ENCODE peak calls at places on chromosomes 3 and 15, in ten cellular contexts. One of them, this sample, is unnamed.

GRCh38 chr3:57805674-57806073 is 49.6 kb downstream of the SLMAP start:
- DNase-seq in stimulated activated naive CD4-positive, alpha-beta T cell: no peak
- DNase-seq in neural progenitor cell: no peak
- DNase-seq in glutamatergic neuron: no peak
- DNase-seq in neuronal stem cell: no peak
- DNase-seq in astrocyte: peak; percentile 82
- DNase-seq in SHP77: no peak
- DNase-seq in NCI-H2029 treated with DMSO at 0.1 percent for 48 hours: no peak
- DNase-seq in T-helper 17 cell: no peak
- DNase-seq in activated T-helper 1 cell treated with anti-CD3 and anti-CD28 coated beads, Interleukin-2, amount 50 U/mL, for 16 hours: no peak
- DNase-seq in this sample: no peak

GRCh38 chr15:65896231-65896630 is 26.9 kb downstream of the RAB11A start:
- DNase-seq in glutamatergic neuron: no peak
- DNase-seq in stimulated activated naive CD4-positive, alpha-beta T cell: no peak
- DNase-seq in astrocyte: no peak
- DNase-seq in NCI-H2029 treated with DMSO at 0.1 percent for 48 hours: no peak
- DNase-seq in activated T-helper 1 cell treated with anti-CD3 and anti-CD28 coated beads, Interleukin-2, amount 50 U/mL, for 16 hours: no peak
- DNase-seq in T-helper 17 cell: no peak
- DNase-seq in neural progenitor cell: no peak
- DNase-seq in SHP77: no peak
- DNase-seq in neuronal stem cell: no peak
- DNase-seq in this sample: no peak

GRCh38 chr15:35023794-35024193 is 35.7 kb upstream of the ZNF770 start:
- DNase-seq in neuronal stem cell: no peak
- DNase-seq in astrocyte: no peak
- DNase-seq in stimulated activated naive CD4-positive, alpha-beta T cell: no peak
- DNase-seq in SHP77: no peak
- DNase-seq in activated T-helper 1 cell treated with anti-CD3 and anti-CD28 coated beads, Interleukin-2, amount 50 U/mL, for 16 hours: no peak
- DNase-seq in glutamatergic neuron: no peak
- DNase-seq in NCI-H2029 treated with DMSO at 0.1 percent for 48 hours: no peak
- DNase-seq in T-helper 17 cell: no peak
- DNase-seq in neural progenitor cell: no peak
- DNase-seq in this sample: no peak

GRCh38 chr15:68207176-68207935 is 2.2 kb upstream of the CALML4 start:
- DNase-seq in astrocyte: no peak
- DNase-seq in activated T-helper 1 cell treated with anti-CD3 and anti-CD28 coated beads, Interleukin-2, amount 50 U/mL, for 16 hours: no peak
- DNase-seq in glutamatergic neuron: no peak
- DNase-seq in stimulated activated naive CD4-positive, alpha-beta T cell: no peak
- DNase-seq in SHP77: no peak
- DNase-seq in T-helper 17 cell: no peak
- DNase-seq in NCI-H2029 treated with DMSO at 0.1 percent for 48 hours: no peak
- DNase-seq in neural progenitor cell: no peak
- DNase-seq in neuronal stem cell: no peak
- DNase-seq in this sample: no peak

GRCh38 chr15:89822030-89822429 is 7.4 kb upstream of the ANPEP start:
- DNase-seq in activated T-helper 1 cell treated with anti-CD3 and anti-CD28 coated beads, Interleukin-2, amount 50 U/mL, for 16 hours: no peak
- DNase-seq in glutamatergic neuron: no peak
- DNase-seq in SHP77: no peak
- DNase-seq in neural progenitor cell: no peak
- DNase-seq in NCI-H2029 treated with DMSO at 0.1 percent for 48 hours: no peak
- DNase-seq in neuronal stem cell: no peak
- DNase-seq in T-helper 17 cell: no peak
- DNase-seq in stimulated activated naive CD4-positive, alpha-beta T cell: no peak
- DNase-seq in astrocyte: no peak
- DNase-seq in this sample: no peak

GRCh38 chr15:63318344-63318743 is 40.9 kb downstream of the APH1B start:
- DNase-seq in neural progenitor cell: no peak
- DNase-seq in astrocyte: no peak
- DNase-seq in T-helper 17 cell: no peak
- DNase-seq in glutamatergic neuron: no peak
- DNase-seq in NCI-H2029 treated with DMSO at 0.1 percent for 48 hours: no peak
- DNase-seq in SHP77: no peak
- DNase-seq in stimulated activated naive CD4-positive, alpha-beta T cell: no peak
- DNase-seq in activated T-helper 1 cell treated with anti-CD3 and anti-CD28 coated beads, Interleukin-2, amount 50 U/mL, for 16 hours: no peak
- DNase-seq in neuronal stem cell: no peak
- DNase-seq in this sample: no peak

GRCh38 chr3:37271636-37272035 is 97.3 kb upstream of the LRRFIP2 start:
- DNase-seq in glutamatergic neuron: no peak
- DNase-seq in NCI-H2029 treated with DMSO at 0.1 percent for 48 hours: no peak
- DNase-seq in astrocyte: no peak
- DNase-seq in activated T-helper 1 cell treated with anti-CD3 and anti-CD28 coated beads, Interleukin-2, amount 50 U/mL, for 16 hours: no peak
- DNase-seq in SHP77: no peak
- DNase-seq in stimulated activated naive CD4-positive, alpha-beta T cell: no peak
- DNase-seq in neural progenitor cell: no peak
- DNase-seq in T-helper 17 cell: no peak
- DNase-seq in neuronal stem cell: no peak
- DNase-seq in this sample: no peak

GRCh38 chr3:73547427-73548036 is 77.2 kb downstream of the PDZRN3 start:
- DNase-seq in SHP77: no peak
- DNase-seq in T-helper 17 cell: no peak
- DNase-seq in activated T-helper 1 cell treated with anti-CD3 and anti-CD28 coated beads, Interleukin-2, amount 50 U/mL, for 16 hours: no peak
- DNase-seq in neural progenitor cell: no peak
- DNase-seq in astrocyte: peak; percentile 77
- DNase-seq in neuronal stem cell: no peak
- DNase-seq in stimulated activated naive CD4-positive, alpha-beta T cell: no peak
- DNase-seq in NCI-H2029 treated with DMSO at 0.1 percent for 48 hours: no peak
- DNase-seq in glutamatergic neuron: no peak
- DNase-seq in this sample: no peak

GRCh38 chr3:178263236-178263916 is 272.9 kb upstream of the KCNMB2 start:
- DNase-seq in glutamatergic neuron: no peak
- DNase-seq in stimulated activated naive CD4-positive, alpha-beta T cell: no peak
- DNase-seq in activated T-helper 1 cell treated with anti-CD3 and anti-CD28 coated beads, Interleukin-2, amount 50 U/mL, for 16 hours: no peak
- DNase-seq in T-helper 17 cell: no peak
- DNase-seq in SHP77: no peak
- DNase-seq in NCI-H2029 treated with DMSO at 0.1 percent for 48 hours: no peak
- DNase-seq in neural progenitor cell: no peak
- DNase-seq in astrocyte: no peak
- DNase-seq in neuronal stem cell: no peak
- DNase-seq in this sample: no peak

GRCh38 chr3:112779558-112780480 is 66.8 kb downstream of the CD200R1L start:
- DNase-seq in activated T-helper 1 cell treated with anti-CD3 and anti-CD28 coated beads, Interleukin-2, amount 50 U/mL, for 16 hours: no peak
- DNase-seq in glutamatergic neuron: no peak
- DNase-seq in SHP77: no peak
- DNase-seq in neuronal stem cell: no peak
- DNase-seq in NCI-H2029 treated with DMSO at 0.1 percent for 48 hours: no peak
- DNase-seq in neural progenitor cell: no peak
- DNase-seq in astrocyte: no peak
- DNase-seq in T-helper 17 cell: no peak
- DNase-seq in stimulated activated naive CD4-positive, alpha-beta T cell: no peak
- DNase-seq in this sample: no peak

GRCh38 chr15:28122038-28122949 is 23.2 kb upstream of the OCA2 start:
- DNase-seq in NCI-H2029 treated with DMSO at 0.1 percent for 48 hours: no peak
- DNase-seq in SHP77: no peak
- DNase-seq in glutamatergic neuron: no peak
- DNase-seq in neuronal stem cell: no peak
- DNase-seq in neural progenitor cell: no peak
- DNase-seq in activated T-helper 1 cell treated with anti-CD3 and anti-CD28 coated beads, Interleukin-2, amount 50 U/mL, for 16 hours: no peak
- DNase-seq in astrocyte: no peak
- DNase-seq in stimulated activated naive CD4-positive, alpha-beta T cell: no peak
- DNase-seq in T-helper 17 cell: no peak
- DNase-seq in this sample: no peak

GRCh38 chr3:73622135-73622534 is 2.6 kb downstream of the PDZRN3 start:
- DNase-seq in activated T-helper 1 cell treated with anti-CD3 and anti-CD28 coated beads, Interleukin-2, amount 50 U/mL, for 16 hours: no peak
- DNase-seq in stimulated activated naive CD4-positive, alpha-beta T cell: no peak
- DNase-seq in neural progenitor cell: peak; percentile 54
- DNase-seq in astrocyte: no peak
- DNase-seq in neuronal stem cell: no peak
- DNase-seq in glutamatergic neuron: peak; percentile 55
- DNase-seq in NCI-H2029 treated with DMSO at 0.1 percent for 48 hours: no peak
- DNase-seq in T-helper 17 cell: no peak
- DNase-seq in SHP77: peak; percentile 87
- DNase-seq in this sample: no peak

GRCh38 chr3:55489804-55490132 is 2.7 kb upstream of the WNT5A start:
- DNase-seq in astrocyte: no peak
- DNase-seq in stimulated activated naive CD4-positive, alpha-beta T cell: no peak
- DNase-seq in neural progenitor cell: peak; percentile 73
- DNase-seq in NCI-H2029 treated with DMSO at 0.1 percent for 48 hours: no peak
- DNase-seq in T-helper 17 cell: no peak
- DNase-seq in SHP77: no peak
- DNase-seq in glutamatergic neuron: peak; percentile 50
- DNase-seq in neuronal stem cell: peak; percentile 23
- DNase-seq in activated T-helper 1 cell treated with anti-CD3 and anti-CD28 coated beads, Interleukin-2, amount 50 U/mL, for 16 hours: no peak
- DNase-seq in this sample: no peak

GRCh38 chr3:124767691-124768090 is 37.4 kb downstream of the UMPS start:
- DNase-seq in stimulated activated naive CD4-positive, alpha-beta T cell: no peak
- DNase-seq in glutamatergic neuron: no peak
- DNase-seq in activated T-helper 1 cell treated with anti-CD3 and anti-CD28 coated beads, Interleukin-2, amount 50 U/mL, for 16 hours: no peak
- DNase-seq in NCI-H2029 treated with DMSO at 0.1 percent for 48 hours: no peak
- DNase-seq in SHP77: no peak
- DNase-seq in astrocyte: no peak
- DNase-seq in T-helper 17 cell: no peak
- DNase-seq in neural progenitor cell: no peak
- DNase-seq in neuronal stem cell: no peak
- DNase-seq in this sample: no peak

GRCh38 chr15:63858881-63859280 is 25.1 kb upstream of the HERC1 start:
- DNase-seq in neural progenitor cell: no peak
- DNase-seq in astrocyte: peak; percentile 10
- DNase-seq in activated T-helper 1 cell treated with anti-CD3 and anti-CD28 coated beads, Interleukin-2, amount 50 U/mL, for 16 hours: no peak
- DNase-seq in SHP77: no peak
- DNase-seq in T-helper 17 cell: no peak
- DNase-seq in glutamatergic neuron: no peak
- DNase-seq in neuronal stem cell: no peak
- DNase-seq in stimulated activated naive CD4-positive, alpha-beta T cell: peak; percentile 30
- DNase-seq in NCI-H2029 treated with DMSO at 0.1 percent for 48 hours: no peak
- DNase-seq in this sample: no peak

This sample was measured in activated CD4-positive, CD25-positive, alpha-beta regulatory T cell.